ENCODE peak calls at places on chromosomes 12 and 14, in six cellular contexts. D, Y, X, T, H and R are unnamed samples.

GRCh38 chr12:7602287-7602686 is 63.4 kb downstream of the APOBEC1 start:
- DNase-seq in D (no peak), Y (no peak), X (peak), T (no peak), H (no peak), R (no peak)

GRCh38 chr14:99430491-99430890 is 50.2 kb downstream of the SETD3 start:
- DNase-seq in D (no peak), Y (peak), X (no peak), T (no peak), H (peak), R (no peak)

GRCh38 chr12:82124711-82125110 is 233.5 kb downstream of the CCDC59 start:
- DNase-seq in D (no peak), Y (no peak), X (peak), T (no peak), H (no peak), R (no peak)

GRCh38 chr12:27572486-27573255 is 48.7 kb downstream of the PPFIBP1 start:
- DNase-seq in D (no peak), Y (no peak), X (peak), T (no peak), H (peak), R (no peak)

GRCh38 chr12:122827258-122827657 is 8.0 kb upstream of the HIP1R start:
- DNase-seq in D (no peak), Y (no peak), X (no peak), T (no peak), H (no peak), R (no peak)

GRCh38 chr14:55701638-55702037 is 121.6 kb downstream of the KTN1 start:
- DNase-seq in D (no peak), Y (no peak), X (peak), T (no peak), H (no peak), R (no peak)

GRCh38 chr14:95523818-95524448 is 7.5 kb upstream of the SYNE3 start:
- DNase-seq in D (no peak), Y (no peak), X (peak), T (no peak), H (no peak), R (no peak)

GRCh38 chr14:100774164-100774537 is 47.5 kb downstream of the DLK1 start:
- DNase-seq in D (no peak), Y (no peak), X (no peak), T (no peak), H (no peak), R (no peak)

GRCh38 chr12:74401035-74401434 is 136.6 kb upstream of the ATXN7L3B start:
- DNase-seq in D (no peak), Y (no peak), X (no peak), T (no peak), H (no peak), R (no peak)

GRCh38 chr14:70032447-70032846 is 153.2 kb downstream of the SMOC1 start:
- DNase-seq in D (no peak), Y (peak), X (peak), T (peak), H (no peak), R (no peak)

GRCh38 chr14:22545842-22546721 is 42.9 kb downstream of the DAD1 start:
- DNase-seq in D (no peak), Y (peak), X (peak), T (no peak), H (peak), R (peak)

GRCh38 chr14:101241807-101242278 is 319.5 kb upstream of the DIO3 start:
- DNase-seq in D (no peak), Y (no peak), X (no peak), T (peak), H (peak), R (no peak)

GRCh38 chr12:2117541-2117940 is 64.8 kb downstream of the CACNA1C start:
- DNase-seq in D (no peak), Y (no peak), X (no peak), T (no peak), H (no peak), R (no peak)

GRCh38 chr14:76640923-76641395 is 120.3 kb upstream of the VASH1 start:
- DNase-seq in D (no peak), Y (no peak), X (no peak), T (no peak), H (no peak), R (no peak)

GRCh38 chr14:102629011-102629444 is 36.6 kb downstream of the RCOR1 start:
- DNase-seq in D (no peak), Y (no peak), X (no peak), T (no peak), H (no peak), R (no peak)

GRCh38 chr14:61620130-61620946 is 75.0 kb upstream of the HIF1A start:
- DNase-seq in D (no peak), Y (no peak), X (peak), T (peak), H (no peak), R (no peak)

GRCh38 chr12:69657376-69658137 is 41.5 kb downstream of the BEST3 start:
- DNase-seq in D (no peak), Y (no peak), X (peak), T (no peak), H (no peak), R (no peak)

GRCh38 chr14:92500491-92500941 is 13.1 kb upstream of the RIN3 start:
- DNase-seq in D (peak), Y (peak), X (no peak), T (no peak), H (peak), R (peak)

GRCh38 chr12:89636054-89636775 is 72.4 kb downstream of the ATP2B1 start:
- DNase-seq in D (no peak), Y (no peak), X (peak), T (no peak), H (no peak), R (no peak)

GRCh38 chr12:27651201-27651600 is 45.0 kb upstream of the REP15 start:
- DNase-seq in D (no peak), Y (no peak), X (peak), T (no peak), H (no peak), R (no peak)

GRCh38 chr14:30874999-30875787 is 834 bp downstream of the COCH start:
- DNase-seq in D (no peak), Y (peak), X (no peak), T (no peak), H (no peak), R (no peak)